ENCODE peak calls at places on chromosomes 4 and X, in nine cellular contexts. B, G, S, D, F, Q, X, C and M are unnamed samples.
A peak's percentile ranks its signal among the peaks of the same experiment; 100 is the strongest.

GRCh38 chr4:139950568-139950967 is 203.4 kb downstream of the MAML3 start:
- DNase-seq in X (peak; percentile 42), C (no peak), F (no peak), D (peak; percentile 85), B (no peak), Q (no peak), S (no peak), G (no peak), M (no peak)

GRCh38 chrX:129798888-129799287 is 19.1 kb downstream of the SASH3 start:
- DNase-seq in S (no peak), X (no peak), B (no peak), C (no peak), Q (no peak), G (no peak), D (peak; percentile 71), F (no peak), M (no peak)

GRCh38 chr4:3010577-3010976 is 47.2 kb downstream of the GRK4 start:
- DNase-seq in S (no peak), G (no peak), B (no peak), C (no peak), Q (peak; percentile 8), F (no peak), X (no peak), D (no peak), M (no peak)

GRCh38 chr4:81418572-81418971 is 53.1 kb downstream of the RASGEF1B start:
- DNase-seq in D (no peak), C (no peak), F (no peak), G (no peak), X (no peak), S (no peak), Q (no peak), B (no peak), M (no peak)

GRCh38 chr4:139603576-139604387 is 47.8 kb upstream of the SETD7 start:
- DNase-seq in C (no peak), X (no peak), D (peak; percentile 44), Q (no peak), G (peak; percentile 56), F (peak; percentile 59), S (peak; percentile 54), B (no peak), M (peak; percentile 23)

GRCh38 chr4:81359207-81359606 is 112.5 kb downstream of the RASGEF1B start:
- DNase-seq in X (no peak), S (no peak), Q (no peak), F (peak; percentile 70), C (no peak), B (no peak), G (no peak), D (no peak), M (no peak)

GRCh38 chrX:129540068-129540653 is at the start of gene OCRL:
- DNase-seq in F (peak; percentile 59), D (peak; percentile 63), B (peak; percentile 79), X (peak; percentile 42), G (peak; percentile 79), Q (no peak), S (peak; percentile 66), C (peak; percentile 5), M (peak; percentile 71)

GRCh38 chrX:39822133-39822748 is 275.5 kb downstream of the BCOR start:
- DNase-seq in X (no peak), G (no peak), F (no peak), D (no peak), C (no peak), Q (no peak), S (no peak), B (no peak), M (no peak)

GRCh38 chr4:186486172-186486571 is 69.2 kb downstream of the MTNR1A start:
- DNase-seq in F (peak; percentile 4), S (no peak), X (no peak), D (no peak), G (no peak), B (no peak), Q (no peak), C (no peak), M (no peak)

GRCh38 chr4:184441461-184442392 is 32.6 kb downstream of the IRF2 start:
- DNase-seq in Q (no peak), D (no peak), C (no peak), F (peak; percentile 57), G (no peak), B (no peak), X (no peak), S (no peak), M (no peak)